ENCODE peak calls at places on chromosomes 6 and 20, in nine cellular contexts. J, K, A, E, Y, Q, U, O and I are unnamed samples.

GRCh38 chr6:134187751-134188150 is 130.2 kb downstream of the SGK1 start:
- DNase-seq in Y (no peak), E (no peak), J (no peak), Q (no peak), K (no peak), A (no peak), U (no peak), O (no peak), I (no peak)

GRCh38 chr6:3549314-3549940 is 92.6 kb upstream of the SLC22A23 start:
- DNase-seq in Y (no peak), U (no peak), K (no peak), J (no peak), E (peak), A (no peak), O (no peak), Q (no peak), I (no peak)

GRCh38 chr6:90173262-90173926 is 123.2 kb downstream of the BACH2 start:
- DNase-seq in Q (no peak), K (no peak), E (no peak), O (no peak), U (no peak), A (no peak), J (no peak), Y (no peak), I (no peak)

GRCh38 chr20:61925555-61926252 is 140.0 kb downstream of the TAF4 start:
- DNase-seq in K (peak), Q (no peak), E (no peak), U (no peak), O (no peak), A (no peak), Y (no peak), J (peak), I (peak)

GRCh38 chr20:62088258-62089127 is 22.8 kb upstream of the TAF4 start:
- DNase-seq in J (peak), Y (no peak), O (no peak), U (no peak), K (no peak), Q (peak), A (no peak), E (peak), I (no peak)

GRCh38 chr20:2156666-2157624 is 55.3 kb downstream of the STK35 start:
- DNase-seq in K (no peak), Y (no peak), A (no peak), O (no peak), E (no peak), J (no peak), Q (no peak), U (no peak), I (peak)

GRCh38 chr20:43388267-43389081 is 69.2 kb upstream of the SRSF6 start:
- DNase-seq in E (no peak), Y (no peak), J (no peak), K (no peak), Q (no peak), U (no peak), O (peak), A (no peak), I (peak)

GRCh38 chr6:125995972-125996580 is 9.7 kb downstream of the TRMT11 start:
- DNase-seq in E (peak), Y (peak), U (peak), Q (peak), K (peak), J (peak), A (peak), O (peak), I (peak)

GRCh38 chr20:38049800-38050199 is 16.3 kb downstream of the RPRD1B start:
- DNase-seq in K (no peak), A (no peak), Q (peak), U (no peak), J (peak), O (no peak), E (peak), Y (peak), I (no peak)

GRCh38 chr6:13413466-13413862 is 73.9 kb downstream of the GFOD1 start:
- DNase-seq in U (no peak), E (peak), Q (peak), K (no peak), O (no peak), Y (no peak), A (no peak), J (no peak), I (no peak)

GRCh38 chr20:49187330-49188100 is 619 bp downstream of the STAU1 start:
- DNase-seq in Y (no peak), U (no peak), Q (no peak), J (no peak), K (peak), E (no peak), O (peak), A (no peak), I (no peak)

GRCh38 chr20:39936401-39936800 is 752.6 kb downstream of the MAFB start:
- DNase-seq in E (no peak), O (no peak), J (no peak), Q (no peak), K (no peak), A (no peak), Y (no peak), U (no peak), I (no peak)

GRCh38 chr6:1001655-1002349 is 308.9 kb upstream of the EXOC2 start:
- DNase-seq in K (no peak), E (no peak), Y (peak), Q (no peak), U (no peak), O (no peak), J (no peak), A (no peak), I (no peak)

GRCh38 chr20:62707981-62708521 is 585 bp upstream of the NTSR1 start:
- DNase-seq in Y (no peak), Q (no peak), E (no peak), A (peak), K (no peak), U (no peak), J (no peak), O (no peak), I (no peak)

GRCh38 chr6:166971271-166971670 is 14.9 kb upstream of the RNASET2 start:
- DNase-seq in O (no peak), K (no peak), Y (no peak), Q (no peak), J (no peak), U (no peak), A (no peak), E (no peak), I (no peak)

GRCh38 chr6:157438611-157439109 is 57.7 kb downstream of the ZDHHC14 start:
- DNase-seq in J (no peak), Y (no peak), Q (no peak), K (no peak), U (no peak), A (no peak), E (no peak), O (no peak), I (no peak)

GRCh38 chr6:97032950-97033349 is 108.4 kb downstream of the KLHL32 start:
- DNase-seq in E (no peak), A (no peak), O (no peak), Y (no peak), Q (no peak), K (no peak), J (no peak), U (no peak), I (no peak)